ENCODE peak calls at places on chromosomes 5 and 9, in ten cellular contexts. One of them, this sample, is unnamed.

GRCh38 chr9:42388146-42388690 is 204.8 kb downstream of the SPATA31A6 start:
- DNase-seq in Caco-2: no peak
- DNase-seq in psoas muscle: no peak
- DNase-seq in body of pancreas: no peak
- DNase-seq in uterus: no peak
- DNase-seq in suprapubic skin: no peak
- DNase-seq in heart left ventricle: no peak
- DNase-seq in right cardiac atrium: no peak
- DNase-seq in PC-9: no peak
- DNase-seq in brain microvascular endothelial cell: no peak
- DNase-seq in this sample: no peak

GRCh38 chr5:124285071-124285470 is 461.4 kb downstream of the ZNF608 start:
- DNase-seq in suprapubic skin: no peak
- DNase-seq in body of pancreas: peak
- DNase-seq in uterus: no peak
- DNase-seq in Caco-2: no peak
- DNase-seq in right cardiac atrium: no peak
- DNase-seq in brain microvascular endothelial cell: no peak
- DNase-seq in PC-9: no peak
- DNase-seq in psoas muscle: no peak
- DNase-seq in heart left ventricle: no peak
- DNase-seq in this sample: no peak

GRCh38 chr9:105508530-105508929 is 49.4 kb upstream of the FKTN start:
- DNase-seq in heart left ventricle: no peak
- DNase-seq in psoas muscle: no peak
- DNase-seq in uterus: no peak
- DNase-seq in right cardiac atrium: no peak
- DNase-seq in Caco-2: no peak
- DNase-seq in brain microvascular endothelial cell: no peak
- DNase-seq in PC-9: no peak
- DNase-seq in suprapubic skin: no peak
- DNase-seq in body of pancreas: no peak
- DNase-seq in this sample: no peak

GRCh38 chr5:158174918-158175663 is 316.1 kb upstream of the CLINT1 start:
- DNase-seq in body of pancreas: peak
- DNase-seq in brain microvascular endothelial cell: peak
- DNase-seq in suprapubic skin: peak
- DNase-seq in uterus: peak
- DNase-seq in right cardiac atrium: peak
- DNase-seq in PC-9: no peak
- DNase-seq in heart left ventricle: peak
- DNase-seq in Caco-2: peak
- DNase-seq in psoas muscle: peak
- DNase-seq in this sample: no peak

GRCh38 chr5:172173771-172174170 is 14.3 kb downstream of the STK10 start:
- DNase-seq in Caco-2: no peak
- DNase-seq in brain microvascular endothelial cell: peak
- DNase-seq in psoas muscle: no peak
- DNase-seq in uterus: no peak
- DNase-seq in heart left ventricle: peak
- DNase-seq in body of pancreas: peak
- DNase-seq in PC-9: no peak
- DNase-seq in right cardiac atrium: no peak
- DNase-seq in suprapubic skin: no peak
- DNase-seq in this sample: no peak

GRCh38 chr5:95892784-95893354 is 68.8 kb downstream of the ELL2 start:
- DNase-seq in right cardiac atrium: no peak
- DNase-seq in uterus: no peak
- DNase-seq in psoas muscle: no peak
- DNase-seq in suprapubic skin: no peak
- DNase-seq in Caco-2: peak
- DNase-seq in body of pancreas: peak
- DNase-seq in heart left ventricle: no peak
- DNase-seq in brain microvascular endothelial cell: peak
- DNase-seq in PC-9: no peak
- DNase-seq in this sample: no peak

GRCh38 chr9:4126184-4126865 is 173.5 kb downstream of the GLIS3 start:
- DNase-seq in body of pancreas: no peak
- DNase-seq in PC-9: peak
- DNase-seq in suprapubic skin: no peak
- DNase-seq in right cardiac atrium: no peak
- DNase-seq in heart left ventricle: no peak
- DNase-seq in brain microvascular endothelial cell: no peak
- DNase-seq in Caco-2: no peak
- DNase-seq in psoas muscle: no peak
- DNase-seq in uterus: no peak
- DNase-seq in this sample: no peak

GRCh38 chr9:7358876-7359275 is 440.7 kb downstream of the DMAC1 start:
- DNase-seq in body of pancreas: no peak
- DNase-seq in heart left ventricle: no peak
- DNase-seq in right cardiac atrium: no peak
- DNase-seq in Caco-2: no peak
- DNase-seq in uterus: no peak
- DNase-seq in brain microvascular endothelial cell: no peak
- DNase-seq in psoas muscle: no peak
- DNase-seq in suprapubic skin: no peak
- DNase-seq in PC-9: no peak
- DNase-seq in this sample: no peak

DNA sequence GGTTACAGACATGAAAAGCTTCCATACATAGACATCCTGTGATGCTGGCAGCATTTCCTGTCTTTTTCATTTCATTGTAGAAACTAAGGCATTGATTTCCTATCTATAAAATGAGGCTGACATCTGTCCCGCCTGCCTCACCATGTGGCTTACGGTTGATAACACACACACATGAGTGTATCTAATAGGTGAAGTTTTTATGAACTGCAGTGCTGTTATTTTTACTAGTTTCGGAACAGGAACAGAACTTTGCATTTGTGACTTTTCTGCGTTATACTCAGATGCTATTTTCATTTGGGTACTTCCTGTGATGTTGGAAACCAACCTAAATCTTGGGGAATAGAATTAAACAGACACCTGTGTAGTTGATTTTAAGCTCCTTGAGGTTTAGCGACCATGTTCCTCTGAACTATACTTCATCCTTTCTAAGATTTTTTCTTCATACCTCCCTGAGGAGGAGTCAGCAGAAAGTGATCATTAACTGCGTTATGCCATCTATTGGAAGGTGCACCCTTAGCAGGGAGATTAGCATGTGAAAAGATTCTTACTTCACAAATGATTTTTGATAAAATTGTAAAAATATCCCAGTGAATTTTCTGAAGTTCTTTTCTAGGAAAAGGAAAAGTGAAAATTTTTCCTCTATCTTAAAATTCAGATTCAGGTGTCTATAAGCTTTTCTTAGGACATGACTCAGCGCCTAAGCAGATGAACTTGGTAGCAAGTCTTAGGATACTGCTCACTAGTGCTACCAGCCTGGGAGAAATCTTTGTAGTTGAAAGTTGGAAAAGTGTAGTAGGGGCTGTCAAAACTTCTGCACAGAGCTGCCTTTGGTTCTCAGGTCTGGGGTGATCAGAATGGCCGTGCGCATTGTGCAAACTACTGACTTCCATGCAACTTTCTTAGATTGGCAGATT is 134.5 kb downstream of the TRIO start:
- DNase-seq in suprapubic skin: no peak
- DNase-seq in heart left ventricle: no peak
- DNase-seq in body of pancreas: no peak
- DNase-seq in Caco-2: no peak
- DNase-seq in PC-9: no peak
- DNase-seq in psoas muscle: no peak
- DNase-seq in uterus: no peak
- DNase-seq in brain microvascular endothelial cell: no peak
- DNase-seq in right cardiac atrium: no peak
- DNase-seq in this sample: no peak
- H3K4me3 ChIP-seq in suprapubic skin: no peak
- H3K4me3 ChIP-seq in heart left ventricle: no peak
- H3K4me3 ChIP-seq in body of pancreas: no peak
- H3K4me3 ChIP-seq in Caco-2: no peak
- H3K4me3 ChIP-seq in PC-9: no peak
- H3K4me3 ChIP-seq in psoas muscle: no peak
- H3K4me3 ChIP-seq in uterus: no peak
- H3K4me3 ChIP-seq in brain microvascular endothelial cell: no peak
- H3K4me3 ChIP-seq in right cardiac atrium: no peak
- H3K4me3 ChIP-seq in this sample: no peak

GRCh38 chr9:125238915-125239446 is 2.2 kb downstream of the HSPA5 start:
- DNase-seq in brain microvascular endothelial cell: no peak
- DNase-seq in uterus: no peak
- DNase-seq in body of pancreas: no peak
- DNase-seq in Caco-2: no peak
- DNase-seq in right cardiac atrium: no peak
- DNase-seq in heart left ventricle: no peak
- DNase-seq in psoas muscle: no peak
- DNase-seq in PC-9: no peak
- DNase-seq in suprapubic skin: no peak
- DNase-seq in this sample: no peak
- H3K4me3 ChIP-seq in brain microvascular endothelial cell: peak
- H3K4me3 ChIP-seq in uterus: no peak
- H3K4me3 ChIP-seq in body of pancreas: peak
- H3K4me3 ChIP-seq in Caco-2: peak
- H3K4me3 ChIP-seq in right cardiac atrium: peak
- H3K4me3 ChIP-seq in heart left ventricle: peak
- H3K4me3 ChIP-seq in psoas muscle: peak
- H3K4me3 ChIP-seq in PC-9: peak
- H3K4me3 ChIP-seq in suprapubic skin: peak
- H3K4me3 ChIP-seq in this sample: peak

GRCh38 chr5:3197699-3198098 is 397.9 kb upstream of the IRX1 start:
- DNase-seq in PC-9: no peak
- DNase-seq in psoas muscle: no peak
- DNase-seq in brain microvascular endothelial cell: no peak
- DNase-seq in body of pancreas: no peak
- DNase-seq in right cardiac atrium: no peak
- DNase-seq in Caco-2: no peak
- DNase-seq in uterus: no peak
- DNase-seq in heart left ventricle: no peak
- DNase-seq in suprapubic skin: no peak
- DNase-seq in this sample: no peak
- H3K4me3 ChIP-seq in PC-9: no peak
- H3K4me3 ChIP-seq in psoas muscle: no peak
- H3K4me3 ChIP-seq in brain microvascular endothelial cell: no peak
- H3K4me3 ChIP-seq in body of pancreas: no peak
- H3K4me3 ChIP-seq in right cardiac atrium: no peak
- H3K4me3 ChIP-seq in Caco-2: no peak
- H3K4me3 ChIP-seq in uterus: no peak
- H3K4me3 ChIP-seq in heart left ventricle: no peak
- H3K4me3 ChIP-seq in suprapubic skin: peak
- H3K4me3 ChIP-seq in this sample: no peak

GRCh38 chr9:100730126-100730525 is 152.2 kb downstream of the CAVIN4 start:
- DNase-seq in body of pancreas: no peak
- DNase-seq in psoas muscle: no peak
- DNase-seq in brain microvascular endothelial cell: no peak
- DNase-seq in heart left ventricle: no peak
- DNase-seq in PC-9: no peak
- DNase-seq in suprapubic skin: no peak
- DNase-seq in uterus: no peak
- DNase-seq in right cardiac atrium: no peak
- DNase-seq in Caco-2: no peak
- DNase-seq in this sample: no peak

GRCh38 chr9:100731038-100731556 is 153.2 kb downstream of the CAVIN4 start:
- DNase-seq in right cardiac atrium: no peak
- DNase-seq in suprapubic skin: no peak
- DNase-seq in uterus: no peak
- DNase-seq in Caco-2: no peak
- DNase-seq in heart left ventricle: no peak
- DNase-seq in PC-9: no peak
- DNase-seq in brain microvascular endothelial cell: no peak
- DNase-seq in psoas muscle: no peak
- DNase-seq in body of pancreas: no peak
- DNase-seq in this sample: no peak

DNA sequence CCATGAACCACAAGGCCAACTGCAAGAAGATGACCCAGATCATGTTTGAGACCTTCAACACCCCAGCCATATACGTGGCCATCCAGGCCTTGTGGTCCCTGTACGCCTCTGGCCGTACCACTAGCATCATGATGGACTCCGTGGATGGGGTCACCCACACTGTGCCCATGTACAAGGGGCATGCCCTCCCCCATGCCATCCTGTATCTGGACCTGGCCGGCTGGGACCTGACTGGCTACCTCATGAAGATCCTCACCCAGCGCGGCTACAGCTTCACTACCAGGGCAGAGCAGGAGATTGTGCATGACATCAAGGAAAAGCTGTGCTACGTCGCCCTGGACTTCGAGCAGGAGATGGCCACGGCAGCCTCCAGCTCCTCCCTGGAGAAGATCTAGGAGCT is 153.7 kb downstream of the CAVIN4 start:
- DNase-seq in PC-9: no peak
- DNase-seq in psoas muscle: no peak
- DNase-seq in uterus: no peak
- DNase-seq in body of pancreas: no peak
- DNase-seq in Caco-2: no peak
- DNase-seq in heart left ventricle: no peak
- DNase-seq in brain microvascular endothelial cell: no peak
- DNase-seq in right cardiac atrium: no peak
- DNase-seq in suprapubic skin: no peak
- DNase-seq in this sample: no peak
- H3K4me3 ChIP-seq in PC-9: no peak
- H3K4me3 ChIP-seq in psoas muscle: no peak
- H3K4me3 ChIP-seq in uterus: no peak
- H3K4me3 ChIP-seq in body of pancreas: no peak
- H3K4me3 ChIP-seq in Caco-2: no peak
- H3K4me3 ChIP-seq in heart left ventricle: no peak
- H3K4me3 ChIP-seq in brain microvascular endothelial cell: no peak
- H3K4me3 ChIP-seq in right cardiac atrium: no peak
- H3K4me3 ChIP-seq in suprapubic skin: no peak
- H3K4me3 ChIP-seq in this sample: no peak

GRCh38 chr5:1851290-1851934 is 31.3 kb downstream of the IRX4 start:
- DNase-seq in Caco-2: no peak
- DNase-seq in body of pancreas: no peak
- DNase-seq in PC-9: no peak
- DNase-seq in uterus: no peak
- DNase-seq in right cardiac atrium: peak
- DNase-seq in psoas muscle: no peak
- DNase-seq in suprapubic skin: no peak
- DNase-seq in brain microvascular endothelial cell: no peak
- DNase-seq in heart left ventricle: no peak
- DNase-seq in this sample: peak
- H3K4me3 ChIP-seq in Caco-2: no peak
- H3K4me3 ChIP-seq in body of pancreas: no peak
- H3K4me3 ChIP-seq in PC-9: no peak
- H3K4me3 ChIP-seq in uterus: no peak
- H3K4me3 ChIP-seq in right cardiac atrium: no peak
- H3K4me3 ChIP-seq in psoas muscle: no peak
- H3K4me3 ChIP-seq in suprapubic skin: no peak
- H3K4me3 ChIP-seq in brain microvascular endothelial cell: no peak
- H3K4me3 ChIP-seq in heart left ventricle: no peak
- H3K4me3 ChIP-seq in this sample: no peak

DNA sequence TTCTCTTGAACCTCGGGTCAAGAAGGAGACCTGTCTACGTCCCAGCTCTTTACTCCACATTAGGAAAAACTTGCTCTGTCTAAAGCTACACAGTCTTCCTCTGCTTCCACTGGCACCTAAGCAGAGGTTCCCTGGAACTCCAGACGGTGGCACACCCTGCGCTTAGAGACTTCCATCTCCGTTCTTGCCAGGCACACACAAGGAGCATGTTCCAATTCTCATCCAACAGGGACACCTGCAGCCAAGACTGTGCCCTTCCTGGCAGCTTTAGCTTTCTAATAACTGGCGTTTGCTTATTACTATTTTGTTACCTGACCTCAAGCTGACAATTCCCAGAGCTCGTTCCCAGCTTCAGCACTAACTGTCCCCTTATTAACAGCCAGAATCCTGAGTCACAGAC is 16.0 kb downstream of the CAPSL start:
- DNase-seq in PC-9: peak
- DNase-seq in body of pancreas: no peak
- DNase-seq in psoas muscle: no peak
- DNase-seq in right cardiac atrium: no peak
- DNase-seq in brain microvascular endothelial cell: no peak
- DNase-seq in suprapubic skin: no peak
- DNase-seq in uterus: no peak
- DNase-seq in Caco-2: no peak
- DNase-seq in heart left ventricle: no peak
- DNase-seq in this sample: no peak
- H3K4me3 ChIP-seq in PC-9: no peak
- H3K4me3 ChIP-seq in body of pancreas: no peak
- H3K4me3 ChIP-seq in psoas muscle: no peak
- H3K4me3 ChIP-seq in right cardiac atrium: no peak
- H3K4me3 ChIP-seq in brain microvascular endothelial cell: no peak
- H3K4me3 ChIP-seq in suprapubic skin: no peak
- H3K4me3 ChIP-seq in uterus: no peak
- H3K4me3 ChIP-seq in Caco-2: no peak
- H3K4me3 ChIP-seq in heart left ventricle: no peak
- H3K4me3 ChIP-seq in this sample: no peak